ENCODE peak calls at places on chromosomes 11 and 22, in four cellular contexts. F is A172, X is mesenchymal stem cell, M is NCI-H1417. Z is an unnamed sample.

GRCh38 chr11:11366793-11367192 is 13.7 kb upstream of the CSNK2A3 start:
- DNase-seq in M (no peak), X (peak), F (no peak), Z (no peak)

GRCh38 chr11:35267504-35267903 is 128.5 kb downstream of the CD44 start:
- DNase-seq in F (peak), M (no peak), X (peak), Z (no peak)

GRCh38 chr11:46272816-46273427 is 4.5 kb upstream of the CREB3L1 start:
- DNase-seq in F (peak), X (peak), M (no peak), Z (no peak)

GRCh38 chr22:25334091-25334490 is 114.7 kb downstream of the CRYBB2 start:
- DNase-seq in M (no peak), F (no peak), X (no peak), Z (peak)

GRCh38 chr11:91366816-91367215 is 857.8 kb upstream of the FAT3 start:
- DNase-seq in M (no peak), F (no peak), X (no peak), Z (no peak)

GRCh38 chr11:130846606-130847005 is 69.7 kb downstream of the SNX19 start:
- DNase-seq in X (no peak), F (no peak), M (no peak), Z (no peak)

GRCh38 chr11:11740081-11740702 is 101.6 kb upstream of the USP47 start:
- DNase-seq in X (no peak), M (peak), F (no peak), Z (no peak)

GRCh38 chr11:16335236-16335962 is 20.9 kb downstream of the SOX6 start:
- DNase-seq in F (no peak), M (no peak), X (no peak), Z (no peak)

GRCh38 chr11:56841210-56841810 is 92.8 kb upstream of the OR9G4 start:
- DNase-seq in X (peak), M (peak), F (peak), Z (peak)

GRCh38 chr22:44697423-44698179 is 4.4 kb upstream of the PRR5 start:
- DNase-seq in F (peak), X (peak), M (peak), Z (peak)

GRCh38 chr11:130979386-130979972 is 63.2 kb upstream of the SNX19 start:
- DNase-seq in X (peak), F (no peak), M (peak), Z (no peak)

Z was measured in NK-92 treated with Interleukin-12 subunit alpha and Interleukin-12 subunit beta, amount 100 ng/mL, for 24 hours.